ENCODE peak calls at places on chromosomes 7 and 10, in eight cellular contexts. K, J, W, X, M, Z, T and Y are unnamed samples.
A peak's percentile ranks its signal among the peaks of the same experiment; 100 is the strongest.

GRCh38 chr10:77628906-77629730 is 8.5 kb downstream of the KCNMA1 start:
- DNase-seq in M (peak; percentile 78), W (no peak), K (peak; percentile 78), X (no peak), Z (no peak), J (no peak), T (no peak), Y (no peak)

GRCh38 chr7:42128703-42129102 is 108.3 kb downstream of the GLI3 start:
- DNase-seq in W (no peak), M (peak; percentile 30), X (no peak), T (no peak), Z (no peak), K (peak; percentile 37), J (no peak), Y (no peak)

GRCh38 chr10:53395449-53395848 is 622.9 kb upstream of the MBL2 start:
- DNase-seq in X (no peak), T (no peak), M (no peak), W (no peak), J (no peak), K (no peak), Z (no peak), Y (no peak)

GRCh38 chr10:79224263-79224949 is 122.9 kb upstream of the PPIF start:
- DNase-seq in Z (no peak), J (no peak), K (no peak), T (no peak), W (no peak), X (no peak), M (no peak), Y (no peak)

GRCh38 chr10:6511347-6511746 is 68.7 kb downstream of the PRKCQ start:
- DNase-seq in W (no peak), X (no peak), T (no peak), M (no peak), Z (no peak), J (no peak), K (no peak), Y (no peak)

GRCh38 chr7:25026156-25026555 is 46.2 kb upstream of the OSBPL3 start:
- DNase-seq in T (no peak), J (no peak), X (no peak), M (no peak), K (no peak), W (no peak), Z (no peak), Y (no peak)

GRCh38 chr7:127150543-127150942 is 102.2 kb downstream of the GRM8 start:
- DNase-seq in K (no peak), Z (no peak), J (no peak), T (no peak), X (no peak), W (no peak), M (no peak), Y (no peak)

GRCh38 chr10:65622608-65623007 is 1303.2 kb upstream of the LRRTM3 start:
- DNase-seq in K (no peak), M (no peak), T (no peak), J (no peak), X (no peak), W (no peak), Z (no peak), Y (no peak)